ENCODE peak calls at places on chromosomes 2 and 18, in ten cellular contexts. One of them, this sample, is unnamed.

GRCh38 chr18:55018602-55019001 is 59.3 kb upstream of the CCDC68 start:
- DNase-seq in GM23248: peak
- DNase-seq in AG08396: peak
- DNase-seq in AG04450: no peak
- DNase-seq in neural crest cell: no peak
- DNase-seq in stimulated activated CD8-positive, alpha-beta memory T cell treated with anti-CD3 and anti-CD28 coated beads, Interleukin-4, amount 100 ng/mL, for 1 hour: no peak
- DNase-seq in CD4-positive, CD25-positive, alpha-beta regulatory T cell: no peak
- DNase-seq in fibroblast of lung: peak
- DNase-seq in Right ventricle myocardium superior: no peak
- DNase-seq in RKO: peak
- DNase-seq in this sample: peak

GRCh38 chr2:179250084-179250483 is 14.5 kb downstream of the SESTD1 start:
- DNase-seq in GM23248: peak
- DNase-seq in AG08396: no peak
- DNase-seq in AG04450: no peak
- DNase-seq in neural crest cell: no peak
- DNase-seq in stimulated activated CD8-positive, alpha-beta memory T cell treated with anti-CD3 and anti-CD28 coated beads, Interleukin-4, amount 100 ng/mL, for 1 hour: no peak
- DNase-seq in CD4-positive, CD25-positive, alpha-beta regulatory T cell: no peak
- DNase-seq in fibroblast of lung: no peak
- DNase-seq in Right ventricle myocardium superior: no peak
- DNase-seq in RKO: no peak
- DNase-seq in this sample: no peak

GRCh38 chr2:138329591-138329990 is 172.0 kb upstream of the SPOPL start:
- DNase-seq in GM23248: no peak
- DNase-seq in AG08396: no peak
- DNase-seq in AG04450: no peak
- DNase-seq in neural crest cell: peak
- DNase-seq in stimulated activated CD8-positive, alpha-beta memory T cell treated with anti-CD3 and anti-CD28 coated beads, Interleukin-4, amount 100 ng/mL, for 1 hour: no peak
- DNase-seq in CD4-positive, CD25-positive, alpha-beta regulatory T cell: no peak
- DNase-seq in fibroblast of lung: no peak
- DNase-seq in Right ventricle myocardium superior: no peak
- DNase-seq in RKO: no peak
- DNase-seq in this sample: no peak

GRCh38 chr2:162916286-162916801 is 77.8 kb upstream of the KCNH7 start:
- DNase-seq in GM23248: no peak
- DNase-seq in AG08396: no peak
- DNase-seq in AG04450: no peak
- DNase-seq in neural crest cell: no peak
- DNase-seq in stimulated activated CD8-positive, alpha-beta memory T cell treated with anti-CD3 and anti-CD28 coated beads, Interleukin-4, amount 100 ng/mL, for 1 hour: no peak
- DNase-seq in CD4-positive, CD25-positive, alpha-beta regulatory T cell: no peak
- DNase-seq in fibroblast of lung: no peak
- DNase-seq in Right ventricle myocardium superior: peak
- DNase-seq in RKO: no peak
- DNase-seq in this sample: no peak

GRCh38 chr2:236526459-236527197 is 43.0 kb upstream of the ACKR3 start:
- DNase-seq in GM23248: no peak
- DNase-seq in AG08396: no peak
- DNase-seq in AG04450: no peak
- DNase-seq in neural crest cell: no peak
- DNase-seq in stimulated activated CD8-positive, alpha-beta memory T cell treated with anti-CD3 and anti-CD28 coated beads, Interleukin-4, amount 100 ng/mL, for 1 hour: no peak
- DNase-seq in CD4-positive, CD25-positive, alpha-beta regulatory T cell: no peak
- DNase-seq in fibroblast of lung: peak
- DNase-seq in Right ventricle myocardium superior: no peak
- DNase-seq in RKO: no peak
- DNase-seq in this sample: no peak

GRCh38 chr18:64966667-64967066 is 784.1 kb upstream of the CDH7 start:
- DNase-seq in GM23248: no peak
- DNase-seq in AG08396: no peak
- DNase-seq in AG04450: no peak
- DNase-seq in neural crest cell: no peak
- DNase-seq in stimulated activated CD8-positive, alpha-beta memory T cell treated with anti-CD3 and anti-CD28 coated beads, Interleukin-4, amount 100 ng/mL, for 1 hour: no peak
- DNase-seq in CD4-positive, CD25-positive, alpha-beta regulatory T cell: no peak
- DNase-seq in fibroblast of lung: peak
- DNase-seq in Right ventricle myocardium superior: peak
- DNase-seq in RKO: no peak
- DNase-seq in this sample: no peak

GRCh38 chr2:26561918-26562810 is 79.0 kb downstream of the CIB4 start:
- DNase-seq in GM23248: peak
- DNase-seq in AG08396: peak
- DNase-seq in AG04450: no peak
- DNase-seq in neural crest cell: no peak
- DNase-seq in stimulated activated CD8-positive, alpha-beta memory T cell treated with anti-CD3 and anti-CD28 coated beads, Interleukin-4, amount 100 ng/mL, for 1 hour: no peak
- DNase-seq in CD4-positive, CD25-positive, alpha-beta regulatory T cell: no peak
- DNase-seq in fibroblast of lung: peak
- DNase-seq in Right ventricle myocardium superior: peak
- DNase-seq in RKO: no peak
- DNase-seq in this sample: peak

GRCh38 chr2:2916621-2917020 is 461.0 kb downstream of the EIPR1 start:
- DNase-seq in GM23248: no peak
- DNase-seq in AG08396: no peak
- DNase-seq in AG04450: no peak
- DNase-seq in neural crest cell: no peak
- DNase-seq in stimulated activated CD8-positive, alpha-beta memory T cell treated with anti-CD3 and anti-CD28 coated beads, Interleukin-4, amount 100 ng/mL, for 1 hour: no peak
- DNase-seq in CD4-positive, CD25-positive, alpha-beta regulatory T cell: no peak
- DNase-seq in fibroblast of lung: no peak
- DNase-seq in Right ventricle myocardium superior: no peak
- DNase-seq in RKO: no peak
- DNase-seq in this sample: no peak

GRCh38 chr2:222272446-222273035 is 26.3 kb downstream of the PAX3 start:
- DNase-seq in GM23248: no peak
- DNase-seq in AG08396: no peak
- DNase-seq in AG04450: no peak
- DNase-seq in neural crest cell: no peak
- DNase-seq in stimulated activated CD8-positive, alpha-beta memory T cell treated with anti-CD3 and anti-CD28 coated beads, Interleukin-4, amount 100 ng/mL, for 1 hour: no peak
- DNase-seq in CD4-positive, CD25-positive, alpha-beta regulatory T cell: no peak
- DNase-seq in fibroblast of lung: no peak
- DNase-seq in Right ventricle myocardium superior: no peak
- DNase-seq in RKO: no peak
- DNase-seq in this sample: peak

GRCh38 chr2:19458604-19459003 is 100.2 kb upstream of the OSR1 start:
- DNase-seq in GM23248: no peak
- DNase-seq in AG08396: no peak
- DNase-seq in AG04450: no peak
- DNase-seq in neural crest cell: no peak
- DNase-seq in stimulated activated CD8-positive, alpha-beta memory T cell treated with anti-CD3 and anti-CD28 coated beads, Interleukin-4, amount 100 ng/mL, for 1 hour: no peak
- DNase-seq in CD4-positive, CD25-positive, alpha-beta regulatory T cell: no peak
- DNase-seq in fibroblast of lung: no peak
- DNase-seq in Right ventricle myocardium superior: no peak
- DNase-seq in RKO: no peak
- DNase-seq in this sample: no peak

GRCh38 chr18:46243095-46243494 is 138.9 kb downstream of the HAUS1 start:
- DNase-seq in GM23248: peak
- DNase-seq in AG08396: no peak
- DNase-seq in AG04450: no peak
- DNase-seq in neural crest cell: no peak
- DNase-seq in stimulated activated CD8-positive, alpha-beta memory T cell treated with anti-CD3 and anti-CD28 coated beads, Interleukin-4, amount 100 ng/mL, for 1 hour: no peak
- DNase-seq in CD4-positive, CD25-positive, alpha-beta regulatory T cell: no peak
- DNase-seq in fibroblast of lung: no peak
- DNase-seq in Right ventricle myocardium superior: no peak
- DNase-seq in RKO: no peak
- DNase-seq in this sample: no peak

GRCh38 chr18:9563326-9563725 is 51.0 kb downstream of the PPP4R1 start:
- DNase-seq in GM23248: no peak
- DNase-seq in AG08396: no peak
- DNase-seq in AG04450: no peak
- DNase-seq in neural crest cell: no peak
- DNase-seq in stimulated activated CD8-positive, alpha-beta memory T cell treated with anti-CD3 and anti-CD28 coated beads, Interleukin-4, amount 100 ng/mL, for 1 hour: no peak
- DNase-seq in CD4-positive, CD25-positive, alpha-beta regulatory T cell: no peak
- DNase-seq in fibroblast of lung: no peak
- DNase-seq in Right ventricle myocardium superior: no peak
- DNase-seq in RKO: no peak
- DNase-seq in this sample: no peak

GRCh38 chr2:39657538-39657937 is 8.2 kb upstream of the TMEM178A start:
- DNase-seq in GM23248: no peak
- DNase-seq in AG08396: no peak
- DNase-seq in AG04450: no peak
- DNase-seq in neural crest cell: no peak
- DNase-seq in stimulated activated CD8-positive, alpha-beta memory T cell treated with anti-CD3 and anti-CD28 coated beads, Interleukin-4, amount 100 ng/mL, for 1 hour: no peak
- DNase-seq in CD4-positive, CD25-positive, alpha-beta regulatory T cell: no peak
- DNase-seq in fibroblast of lung: no peak
- DNase-seq in Right ventricle myocardium superior: no peak
- DNase-seq in RKO: no peak
- DNase-seq in this sample: no peak

GRCh38 chr2:127048618-127048935 is 58.4 kb downstream of the BIN1 start:
- DNase-seq in GM23248: no peak
- DNase-seq in AG08396: no peak
- DNase-seq in AG04450: no peak
- DNase-seq in neural crest cell: no peak
- DNase-seq in stimulated activated CD8-positive, alpha-beta memory T cell treated with anti-CD3 and anti-CD28 coated beads, Interleukin-4, amount 100 ng/mL, for 1 hour: no peak
- DNase-seq in CD4-positive, CD25-positive, alpha-beta regulatory T cell: no peak
- DNase-seq in fibroblast of lung: no peak
- DNase-seq in Right ventricle myocardium superior: no peak
- DNase-seq in RKO: no peak
- DNase-seq in this sample: no peak

GRCh38 chr18:74242451-74243096 is 49.2 kb downstream of the CYB5A start:
- DNase-seq in GM23248: no peak
- DNase-seq in AG08396: no peak
- DNase-seq in AG04450: no peak
- DNase-seq in neural crest cell: no peak
- DNase-seq in stimulated activated CD8-positive, alpha-beta memory T cell treated with anti-CD3 and anti-CD28 coated beads, Interleukin-4, amount 100 ng/mL, for 1 hour: no peak
- DNase-seq in CD4-positive, CD25-positive, alpha-beta regulatory T cell: no peak
- DNase-seq in fibroblast of lung: no peak
- DNase-seq in Right ventricle myocardium superior: peak
- DNase-seq in RKO: no peak
- DNase-seq in this sample: no peak

GRCh38 chr2:28366496-28367282 is 26.0 kb upstream of the FOSL2 start:
- DNase-seq in GM23248: no peak
- DNase-seq in AG08396: no peak
- DNase-seq in AG04450: no peak
- DNase-seq in neural crest cell: no peak
- DNase-seq in stimulated activated CD8-positive, alpha-beta memory T cell treated with anti-CD3 and anti-CD28 coated beads, Interleukin-4, amount 100 ng/mL, for 1 hour: no peak
- DNase-seq in CD4-positive, CD25-positive, alpha-beta regulatory T cell: peak
- DNase-seq in fibroblast of lung: peak
- DNase-seq in Right ventricle myocardium superior: no peak
- DNase-seq in RKO: no peak
- DNase-seq in this sample: no peak

GRCh38 chr2:16509042-16509441 is 156.6 kb downstream of the CYRIA start:
- DNase-seq in GM23248: no peak
- DNase-seq in AG08396: no peak
- DNase-seq in AG04450: no peak
- DNase-seq in neural crest cell: no peak
- DNase-seq in stimulated activated CD8-positive, alpha-beta memory T cell treated with anti-CD3 and anti-CD28 coated beads, Interleukin-4, amount 100 ng/mL, for 1 hour: no peak
- DNase-seq in CD4-positive, CD25-positive, alpha-beta regulatory T cell: no peak
- DNase-seq in fibroblast of lung: no peak
- DNase-seq in Right ventricle myocardium superior: no peak
- DNase-seq in RKO: no peak
- DNase-seq in this sample: no peak

GRCh38 chr18:62760403-62760734 is 45.0 kb downstream of the PHLPP1 start:
- DNase-seq in GM23248: no peak
- DNase-seq in AG08396: no peak
- DNase-seq in AG04450: no peak
- DNase-seq in neural crest cell: no peak
- DNase-seq in stimulated activated CD8-positive, alpha-beta memory T cell treated with anti-CD3 and anti-CD28 coated beads, Interleukin-4, amount 100 ng/mL, for 1 hour: no peak
- DNase-seq in CD4-positive, CD25-positive, alpha-beta regulatory T cell: no peak
- DNase-seq in fibroblast of lung: peak
- DNase-seq in Right ventricle myocardium superior: no peak
- DNase-seq in RKO: no peak
- DNase-seq in this sample: no peak

GRCh38 chr2:69299772-69300516 is 87.1 kb downstream of the GFPT1 start:
- DNase-seq in GM23248: no peak
- DNase-seq in AG08396: no peak
- DNase-seq in AG04450: no peak
- DNase-seq in neural crest cell: no peak
- DNase-seq in stimulated activated CD8-positive, alpha-beta memory T cell treated with anti-CD3 and anti-CD28 coated beads, Interleukin-4, amount 100 ng/mL, for 1 hour: no peak
- DNase-seq in CD4-positive, CD25-positive, alpha-beta regulatory T cell: no peak
- DNase-seq in fibroblast of lung: no peak
- DNase-seq in Right ventricle myocardium superior: no peak
- DNase-seq in RKO: no peak
- DNase-seq in this sample: peak

GRCh38 chr2:101450965-101451364 is 23.9 kb downstream of the RFX8 start:
- DNase-seq in GM23248: no peak
- DNase-seq in AG08396: no peak
- DNase-seq in AG04450: no peak
- DNase-seq in neural crest cell: no peak
- DNase-seq in stimulated activated CD8-positive, alpha-beta memory T cell treated with anti-CD3 and anti-CD28 coated beads, Interleukin-4, amount 100 ng/mL, for 1 hour: no peak
- DNase-seq in CD4-positive, CD25-positive, alpha-beta regulatory T cell: no peak
- DNase-seq in fibroblast of lung: no peak
- DNase-seq in Right ventricle myocardium superior: no peak
- DNase-seq in RKO: no peak
- DNase-seq in this sample: no peak

GRCh38 chr2:8310557-8311455 is 371.1 kb upstream of the ID2 start:
- DNase-seq in GM23248: no peak
- DNase-seq in AG08396: no peak
- DNase-seq in AG04450: no peak
- DNase-seq in neural crest cell: no peak
- DNase-seq in stimulated activated CD8-positive, alpha-beta memory T cell treated with anti-CD3 and anti-CD28 coated beads, Interleukin-4, amount 100 ng/mL, for 1 hour: no peak
- DNase-seq in CD4-positive, CD25-positive, alpha-beta regulatory T cell: no peak
- DNase-seq in fibroblast of lung: no peak
- DNase-seq in Right ventricle myocardium superior: no peak
- DNase-seq in RKO: no peak
- DNase-seq in this sample: no peak

GRCh38 chr2:163990554-163990953 is 254.7 kb upstream of the FIGN start:
- DNase-seq in GM23248: no peak
- DNase-seq in AG08396: no peak
- DNase-seq in AG04450: no peak
- DNase-seq in neural crest cell: no peak
- DNase-seq in stimulated activated CD8-positive, alpha-beta memory T cell treated with anti-CD3 and anti-CD28 coated beads, Interleukin-4, amount 100 ng/mL, for 1 hour: no peak
- DNase-seq in CD4-positive, CD25-positive, alpha-beta regulatory T cell: no peak
- DNase-seq in fibroblast of lung: no peak
- DNase-seq in Right ventricle myocardium superior: no peak
- DNase-seq in RKO: no peak
- DNase-seq in this sample: no peak

GRCh38 chr2:2326653-2327052 is 4.4 kb downstream of the MYT1L start:
- DNase-seq in GM23248: no peak
- DNase-seq in AG08396: no peak
- DNase-seq in AG04450: no peak
- DNase-seq in neural crest cell: no peak
- DNase-seq in stimulated activated CD8-positive, alpha-beta memory T cell treated with anti-CD3 and anti-CD28 coated beads, Interleukin-4, amount 100 ng/mL, for 1 hour: no peak
- DNase-seq in CD4-positive, CD25-positive, alpha-beta regulatory T cell: no peak
- DNase-seq in fibroblast of lung: no peak
- DNase-seq in Right ventricle myocardium superior: no peak
- DNase-seq in RKO: no peak
- DNase-seq in this sample: no peak

GRCh38 chr2:107362973-107363372 is 463.7 kb upstream of the RGPD4 start:
- DNase-seq in GM23248: no peak
- DNase-seq in AG08396: no peak
- DNase-seq in AG04450: no peak
- DNase-seq in neural crest cell: no peak
- DNase-seq in stimulated activated CD8-positive, alpha-beta memory T cell treated with anti-CD3 and anti-CD28 coated beads, Interleukin-4, amount 100 ng/mL, for 1 hour: no peak
- DNase-seq in CD4-positive, CD25-positive, alpha-beta regulatory T cell: no peak
- DNase-seq in fibroblast of lung: no peak
- DNase-seq in Right ventricle myocardium superior: no peak
- DNase-seq in RKO: no peak
- DNase-seq in this sample: no peak

GRCh38 chr2:230985519-230986231 is 10.2 kb upstream of the SPATA3 start:
- DNase-seq in GM23248: no peak
- DNase-seq in AG08396: no peak
- DNase-seq in AG04450: no peak
- DNase-seq in neural crest cell: no peak
- DNase-seq in stimulated activated CD8-positive, alpha-beta memory T cell treated with anti-CD3 and anti-CD28 coated beads, Interleukin-4, amount 100 ng/mL, for 1 hour: no peak
- DNase-seq in CD4-positive, CD25-positive, alpha-beta regulatory T cell: no peak
- DNase-seq in fibroblast of lung: no peak
- DNase-seq in Right ventricle myocardium superior: no peak
- DNase-seq in RKO: no peak
- DNase-seq in this sample: no peak

GRCh38 chr2:16155351-16156145 is 215.2 kb downstream of the MYCN start:
- DNase-seq in GM23248: no peak
- DNase-seq in AG08396: no peak
- DNase-seq in AG04450: no peak
- DNase-seq in neural crest cell: no peak
- DNase-seq in stimulated activated CD8-positive, alpha-beta memory T cell treated with anti-CD3 and anti-CD28 coated beads, Interleukin-4, amount 100 ng/mL, for 1 hour: no peak
- DNase-seq in CD4-positive, CD25-positive, alpha-beta regulatory T cell: no peak
- DNase-seq in fibroblast of lung: no peak
- DNase-seq in Right ventricle myocardium superior: no peak
- DNase-seq in RKO: no peak
- DNase-seq in this sample: no peak

GRCh38 chr2:168798076-168798887 is 4.2 kb upstream of the NOSTRIN start:
- DNase-seq in GM23248: no peak
- DNase-seq in AG08396: no peak
- DNase-seq in AG04450: no peak
- DNase-seq in neural crest cell: no peak
- DNase-seq in stimulated activated CD8-positive, alpha-beta memory T cell treated with anti-CD3 and anti-CD28 coated beads, Interleukin-4, amount 100 ng/mL, for 1 hour: no peak
- DNase-seq in CD4-positive, CD25-positive, alpha-beta regulatory T cell: no peak
- DNase-seq in fibroblast of lung: no peak
- DNase-seq in Right ventricle myocardium superior: no peak
- DNase-seq in RKO: no peak
- DNase-seq in this sample: peak